ENCODE peak calls at places on chromosomes 5 and 9, in seven cellular contexts. One of them, this sample, is unnamed.

GRCh38 chr5:15598294-15598902 is 98.4 kb downstream of the FBXL7 start:
- DNase-seq in A549: no peak
- DNase-seq in WTC11: peak
- DNase-seq in spleen: no peak
- DNase-seq in GM20000: no peak
- DNase-seq in Peyer's patch: no peak
- DNase-seq in lung: no peak
- DNase-seq in this sample: no peak

GRCh38 chr5:10288600-10289213 is 19.0 kb downstream of the CMBL start:
- DNase-seq in GM20000: peak
- DNase-seq in lung: peak
- DNase-seq in A549: no peak
- DNase-seq in Peyer's patch: peak
- DNase-seq in spleen: peak
- DNase-seq in WTC11: no peak
- DNase-seq in this sample: no peak

GRCh38 chr5:43078956-43079355 is 38.8 kb upstream of the ANXA2R start:
- DNase-seq in GM20000: no peak
- DNase-seq in lung: no peak
- DNase-seq in spleen: no peak
- DNase-seq in A549: no peak
- DNase-seq in WTC11: no peak
- DNase-seq in Peyer's patch: no peak
- DNase-seq in this sample: peak

GRCh38 chr9:27861887-27862286 is 288.6 kb upstream of the C9orf72 start:
- DNase-seq in WTC11: no peak
- DNase-seq in A549: no peak
- DNase-seq in Peyer's patch: no peak
- DNase-seq in spleen: no peak
- DNase-seq in GM20000: no peak
- DNase-seq in lung: no peak
- DNase-seq in this sample: no peak

GRCh38 chr9:16328349-16328748 is 542.1 kb downstream of the BNC2 start:
- DNase-seq in A549: no peak
- DNase-seq in spleen: no peak
- DNase-seq in GM20000: no peak
- DNase-seq in lung: no peak
- DNase-seq in Peyer's patch: no peak
- DNase-seq in WTC11: no peak
- DNase-seq in this sample: no peak

GRCh38 chr5:1661311-1661710 is 137.6 kb upstream of the LPCAT1 start:
- DNase-seq in Peyer's patch: no peak
- DNase-seq in lung: peak
- DNase-seq in A549: no peak
- DNase-seq in WTC11: no peak
- DNase-seq in spleen: no peak
- DNase-seq in GM20000: peak
- DNase-seq in this sample: peak

GRCh38 chr9:104831681-104832080 is 67.8 kb downstream of the NIPSNAP3B start:
- DNase-seq in A549: no peak
- DNase-seq in GM20000: no peak
- DNase-seq in lung: no peak
- DNase-seq in spleen: no peak
- DNase-seq in Peyer's patch: no peak
- DNase-seq in WTC11: no peak
- DNase-seq in this sample: no peak

GRCh38 chr9:71119746-71120145 is 1.7 kb downstream of the TRPM3 start:
- DNase-seq in GM20000: no peak
- DNase-seq in A549: no peak
- DNase-seq in Peyer's patch: no peak
- DNase-seq in lung: no peak
- DNase-seq in spleen: no peak
- DNase-seq in WTC11: no peak
- DNase-seq in this sample: no peak

GRCh38 chr5:174323878-174324281 is 278.4 kb downstream of the NSG2 start:
- DNase-seq in GM20000: peak
- DNase-seq in Peyer's patch: no peak
- DNase-seq in lung: peak
- DNase-seq in A549: peak
- DNase-seq in WTC11: peak
- DNase-seq in spleen: peak
- DNase-seq in this sample: no peak

GRCh38 chr5:172533399-172534228 is 79.3 kb upstream of the SH3PXD2B start:
- DNase-seq in lung: peak
- DNase-seq in WTC11: no peak
- DNase-seq in spleen: peak
- DNase-seq in Peyer's patch: no peak
- DNase-seq in GM20000: no peak
- DNase-seq in A549: no peak
- DNase-seq in this sample: peak

GRCh38 chr5:149345892-149346222 is 558 bp downstream of the GRPEL2 start:
- DNase-seq in Peyer's patch: no peak
- DNase-seq in A549: no peak
- DNase-seq in GM20000: no peak
- DNase-seq in WTC11: no peak
- DNase-seq in lung: no peak
- DNase-seq in spleen: no peak
- DNase-seq in this sample: no peak

GRCh38 chr9:89912605-89912953 is 307.8 kb downstream of the GADD45G start:
- DNase-seq in Peyer's patch: no peak
- DNase-seq in GM20000: no peak
- DNase-seq in lung: no peak
- DNase-seq in spleen: no peak
- DNase-seq in WTC11: no peak
- DNase-seq in A549: no peak
- DNase-seq in this sample: no peak

GRCh38 chr5:100584069-100584468 is 48.9 kb downstream of the FAM174A start:
- DNase-seq in GM20000: peak
- DNase-seq in WTC11: no peak
- DNase-seq in spleen: no peak
- DNase-seq in lung: no peak
- DNase-seq in Peyer's patch: no peak
- DNase-seq in A549: no peak
- DNase-seq in this sample: no peak

GRCh38 chr9:95876595-95876994 is 1.1 kb downstream of the ERCC6L2 start:
- DNase-seq in WTC11: no peak
- DNase-seq in GM20000: no peak
- DNase-seq in lung: no peak
- DNase-seq in Peyer's patch: no peak
- DNase-seq in A549: no peak
- DNase-seq in spleen: no peak
- DNase-seq in this sample: no peak

GRCh38 chr5:133996683-133997252 is 8.0 kb downstream of the VDAC1 start:
- DNase-seq in A549: no peak
- DNase-seq in lung: no peak
- DNase-seq in GM20000: no peak
- DNase-seq in spleen: peak
- DNase-seq in WTC11: peak
- DNase-seq in Peyer's patch: no peak
- DNase-seq in this sample: no peak

GRCh38 chr9:16964228-16964627 is 93.8 kb upstream of the BNC2 start:
- DNase-seq in WTC11: no peak
- DNase-seq in lung: no peak
- DNase-seq in Peyer's patch: no peak
- DNase-seq in A549: no peak
- DNase-seq in GM20000: no peak
- DNase-seq in spleen: no peak
- DNase-seq in this sample: no peak

GRCh38 chr5:55036477-55036876 is 12.4 kb downstream of the GZMK start:
- DNase-seq in lung: no peak
- DNase-seq in Peyer's patch: no peak
- DNase-seq in spleen: no peak
- DNase-seq in GM20000: no peak
- DNase-seq in A549: no peak
- DNase-seq in WTC11: no peak
- DNase-seq in this sample: no peak

GRCh38 chr5:62082370-62082778 is 223.6 kb upstream of the KIF2A start:
- DNase-seq in lung: no peak
- DNase-seq in Peyer's patch: no peak
- DNase-seq in WTC11: no peak
- DNase-seq in GM20000: no peak
- DNase-seq in spleen: no peak
- DNase-seq in A549: no peak
- DNase-seq in this sample: no peak

GRCh38 chr5:53027913-53028312 is 38.8 kb downstream of the ITGA2 start:
- DNase-seq in Peyer's patch: no peak
- DNase-seq in WTC11: no peak
- DNase-seq in A549: no peak
- DNase-seq in spleen: no peak
- DNase-seq in GM20000: no peak
- DNase-seq in lung: no peak
- DNase-seq in this sample: no peak

GRCh38 chr9:4969130-4969529 is 15.9 kb upstream of the JAK2 start:
- DNase-seq in Peyer's patch: no peak
- DNase-seq in lung: no peak
- DNase-seq in WTC11: no peak
- DNase-seq in spleen: no peak
- DNase-seq in A549: no peak
- DNase-seq in GM20000: no peak
- DNase-seq in this sample: no peak

GRCh38 chr5:94893404-94894145 is 275.1 kb downstream of the SLF1 start:
- DNase-seq in WTC11: no peak
- DNase-seq in spleen: no peak
- DNase-seq in A549: no peak
- DNase-seq in Peyer's patch: no peak
- DNase-seq in lung: no peak
- DNase-seq in GM20000: no peak
- DNase-seq in this sample: no peak

GRCh38 chr9:72575673-72576072 is 54.3 kb downstream of the TMC1 start:
- DNase-seq in spleen: no peak
- DNase-seq in lung: no peak
- DNase-seq in A549: no peak
- DNase-seq in GM20000: no peak
- DNase-seq in Peyer's patch: no peak
- DNase-seq in WTC11: no peak
- DNase-seq in this sample: no peak

GRCh38 chr5:128632264-128632663 is 94.2 kb upstream of the FBN2 start:
- DNase-seq in Peyer's patch: no peak
- DNase-seq in lung: no peak
- DNase-seq in A549: no peak
- DNase-seq in spleen: no peak
- DNase-seq in GM20000: no peak
- DNase-seq in WTC11: no peak
- DNase-seq in this sample: no peak

DNA sequence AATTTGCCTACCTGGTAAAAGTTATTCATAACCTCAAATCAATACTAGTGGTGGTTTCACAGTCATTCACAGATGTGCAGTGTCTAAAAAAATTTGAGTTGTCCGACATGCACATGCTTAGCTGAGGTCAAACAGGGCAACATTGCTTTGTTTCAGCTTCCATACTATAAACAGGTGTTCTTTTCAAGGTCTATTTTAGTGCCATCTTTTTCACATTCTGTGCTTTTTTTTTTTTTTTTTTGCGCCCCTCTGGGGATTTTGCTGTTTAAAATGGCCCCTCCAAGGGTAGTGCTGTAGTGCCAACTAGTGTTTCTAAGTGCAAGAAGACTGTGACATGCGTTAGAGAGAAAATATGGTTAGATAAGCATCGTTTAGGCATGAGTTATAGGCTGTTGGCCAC is 14.5 kb downstream of the PHAX start:
- DNase-seq in A549: no peak
- DNase-seq in WTC11: no peak
- DNase-seq in spleen: no peak
- DNase-seq in Peyer's patch: no peak
- DNase-seq in GM20000: peak
- DNase-seq in lung: no peak
- DNase-seq in this sample: no peak
- TF ChIP-seq CTCF in A549: no peak
- TF ChIP-seq CTCF in WTC11: no peak
- TF ChIP-seq CTCF in spleen: no peak
- TF ChIP-seq CTCF in Peyer's patch: no peak
- TF ChIP-seq CTCF in GM20000: no peak
- TF ChIP-seq CTCF in lung: no peak
- TF ChIP-seq CTCF in this sample: no peak

DNA sequence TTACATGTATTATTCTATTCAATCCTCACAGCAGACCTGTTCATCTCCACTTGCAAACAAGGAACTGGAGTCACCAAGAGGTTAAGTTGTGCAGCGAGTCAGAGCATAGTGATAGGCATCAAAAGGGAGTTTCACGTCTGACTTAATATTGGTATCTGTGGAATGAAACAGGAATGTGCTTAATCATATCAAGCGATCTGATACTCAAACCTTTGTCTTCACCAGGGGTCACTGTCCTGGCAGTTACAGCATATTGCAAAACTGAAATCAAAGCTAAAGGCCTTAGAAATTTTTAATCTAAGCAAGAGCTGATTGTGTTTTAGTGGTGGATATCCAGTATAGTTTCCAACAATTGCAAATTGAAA is 271.6 kb downstream of the PLK2 start:
- DNase-seq in Peyer's patch: no peak
- DNase-seq in A549: peak
- DNase-seq in lung: no peak
- DNase-seq in GM20000: no peak
- DNase-seq in spleen: no peak
- DNase-seq in WTC11: no peak
- DNase-seq in this sample: no peak
- TF ChIP-seq CTCF in Peyer's patch: no peak
- TF ChIP-seq CTCF in A549: peak
- TF ChIP-seq CTCF in lung: no peak
- TF ChIP-seq CTCF in GM20000: no peak
- TF ChIP-seq CTCF in spleen: no peak
- TF ChIP-seq CTCF in WTC11: no peak
- TF ChIP-seq CTCF in this sample: peak

GRCh38 chr5:102307232-102307631 is 11.1 kb upstream of the SLCO4C1 start:
- DNase-seq in A549: no peak
- DNase-seq in lung: no peak
- DNase-seq in Peyer's patch: no peak
- DNase-seq in WTC11: no peak
- DNase-seq in GM20000: no peak
- DNase-seq in spleen: no peak
- DNase-seq in this sample: no peak
- TF ChIP-seq CTCF in A549: no peak
- TF ChIP-seq CTCF in lung: no peak
- TF ChIP-seq CTCF in Peyer's patch: no peak
- TF ChIP-seq CTCF in WTC11: no peak
- TF ChIP-seq CTCF in GM20000: no peak
- TF ChIP-seq CTCF in spleen: no peak
- TF ChIP-seq CTCF in this sample: no peak

DNA sequence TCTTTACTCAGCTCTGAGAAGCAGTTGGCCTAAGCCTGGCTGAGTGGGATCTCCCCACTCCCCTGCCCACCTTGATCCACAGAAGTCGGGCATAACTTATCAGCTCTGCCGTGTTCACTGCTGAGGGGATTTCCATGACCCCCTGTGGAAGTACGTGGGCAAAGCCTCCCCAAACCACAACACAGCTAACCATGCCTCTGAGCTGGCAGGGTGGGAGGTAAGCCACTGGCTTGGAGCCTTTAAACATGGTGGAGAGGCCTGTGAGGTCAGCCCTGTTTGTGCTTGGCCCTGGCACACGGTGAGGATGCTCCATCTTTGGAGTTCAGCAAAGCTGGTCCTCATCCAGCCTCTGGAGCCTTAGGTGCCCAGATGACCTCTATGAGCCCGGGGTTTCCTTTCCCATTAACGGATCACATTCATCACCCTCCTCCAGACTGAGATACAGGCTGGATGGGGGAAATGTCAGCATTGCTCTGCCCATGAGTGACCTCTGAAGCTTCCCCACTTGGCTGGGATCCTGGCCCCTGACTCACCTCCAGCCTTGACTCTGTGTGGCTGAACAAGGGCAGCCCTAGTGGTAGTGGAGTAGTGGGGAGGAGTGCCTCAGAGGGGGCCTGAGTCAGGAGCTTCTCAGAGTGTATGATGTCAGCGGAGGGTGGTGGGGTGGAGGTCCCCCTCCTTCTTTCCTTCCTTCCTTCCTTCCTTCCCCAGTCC is 6.2 kb downstream of the PDLIM4 start:
- DNase-seq in spleen: peak
- DNase-seq in A549: peak
- DNase-seq in Peyer's patch: peak
- DNase-seq in lung: peak
- DNase-seq in GM20000: peak
- DNase-seq in WTC11: no peak
- DNase-seq in this sample: peak
- TF ChIP-seq CTCF in spleen: no peak
- TF ChIP-seq CTCF in A549: no peak
- TF ChIP-seq CTCF in Peyer's patch: no peak
- TF ChIP-seq CTCF in lung: no peak
- TF ChIP-seq CTCF in GM20000: no peak
- TF ChIP-seq CTCF in WTC11: no peak
- TF ChIP-seq CTCF in this sample: no peak

This sample was measured in osteocyte.